ENCODE peak calls at places on chromosomes 16 and 17, in six cellular contexts. M is A549, O is AG04450, L is NCI-H2081, J is posterior vena cava, F is T-helper 9 cell. Z is an unnamed sample.
A peak's percentile ranks its signal among the peaks of the same experiment; 100 is the strongest.

GRCh38 chr17:56593741-56594527 is 435 bp downstream of the NOG start:
- DNase-seq in M (peak; percentile 71), O (no peak), L (peak; percentile 65), J (peak; percentile 89), F (no peak), Z (peak; percentile 85)

GRCh38 chr16:85128079-85128837 is 16.0 kb upstream of the CIBAR2 start:
- DNase-seq in M (no peak), O (no peak), L (no peak), J (no peak), F (no peak), Z (no peak)

GRCh38 chr17:27628376-27628775 is 2.6 kb upstream of the LGALS9 start:
- DNase-seq in M (no peak), O (no peak), L (no peak), J (no peak), F (no peak), Z (no peak)

GRCh38 chr17:20103454-20104448 is 94.6 kb downstream of the SPECC1 start:
- DNase-seq in M (no peak), O (no peak), L (no peak), J (no peak), F (no peak), Z (no peak)

GRCh38 chr17:51016099-51016498 is 104.6 kb downstream of the SPAG9 start:
- DNase-seq in M (no peak), O (no peak), L (peak; percentile 12), J (no peak), F (no peak), Z (no peak)

GRCh38 chr16:55943257-55943656 is 68.1 kb upstream of the CES5A start:
- DNase-seq in M (no peak), O (no peak), L (no peak), J (no peak), F (no peak), Z (no peak)

GRCh38 chr16:67884-68789 is 4.3 kb downstream of the RHBDF1 start:
- DNase-seq in M (no peak), O (no peak), L (no peak), J (peak; percentile 84), F (no peak), Z (peak; percentile 38)

GRCh38 chr17:8492121-8492520 is 56.4 kb downstream of the NDEL1 start:
- DNase-seq in M (no peak), O (no peak), L (no peak), J (no peak), F (no peak), Z (peak; percentile 30)

GRCh38 chr17:45282683-45283644 is 21.1 kb upstream of the SPATA32 start:
- DNase-seq in M (no peak), O (peak; percentile 62), L (no peak), J (no peak), F (no peak), Z (peak; percentile 52)

GRCh38 chr16:56999409-57000270 is 10.3 kb downstream of the NLRC5 start:
- DNase-seq in M (no peak), O (no peak), L (no peak), J (peak; percentile 70), F (peak; percentile 40), Z (no peak)

GRCh38 chr17:55458977-55459376 is 37.3 kb upstream of the MMD start:
- DNase-seq in M (no peak), O (no peak), L (no peak), J (no peak), F (no peak), Z (no peak)

GRCh38 chr17:70041061-70041460 is 34.0 kb upstream of the KCNJ16 start:
- DNase-seq in M (no peak), O (no peak), L (no peak), J (no peak), F (no peak), Z (no peak)

GRCh38 chr17:12732366-12732765 is 56.9 kb upstream of the ARHGAP44 start:
- DNase-seq in M (no peak), O (no peak), L (no peak), J (no peak), F (no peak), Z (no peak)

GRCh38 chr17:72390675-72391501 is 270.1 kb downstream of the SOX9 start:
- DNase-seq in M (no peak), O (no peak), L (no peak), J (peak; percentile 31), F (no peak), Z (no peak)

GRCh38 chr17:35804658-35805192 is 4.6 kb upstream of the TAF15 start:
- DNase-seq in M (peak; percentile 98), O (peak; percentile 84), L (peak; percentile 78), J (no peak), F (no peak), Z (no peak)

GRCh38 chr17:63497708-63498483 is 21.0 kb downstream of the ACE start:
- DNase-seq in M (no peak), O (no peak), L (peak; percentile 47), J (no peak), F (no peak), Z (no peak)

GRCh38 chr17:77164483-77165030 is 23.8 kb downstream of the SEC14L1 start:
- DNase-seq in M (no peak), O (no peak), L (peak; percentile 92), J (no peak), F (no peak), Z (no peak)

GRCh38 chr16:48950184-48950583 is 331.5 kb downstream of the CBLN1 start:
- DNase-seq in M (no peak), O (no peak), L (no peak), J (no peak), F (no peak), Z (no peak)

GRCh38 chr16:50665128-50665878 is 15.8 kb downstream of the SNX20 start:
- DNase-seq in M (peak; percentile 74), O (peak; percentile 32), L (peak; percentile 44), J (peak; percentile 93), F (peak; percentile 86), Z (peak; percentile 94)

GRCh38 chr16:90084215-90084614 is 7.1 kb upstream of the PRDM7 start:
- DNase-seq in M (no peak), O (no peak), L (no peak), J (no peak), F (no peak), Z (no peak)

GRCh38 chr16:12612598-12613101 is 191.0 kb downstream of the CPPED1 start:
- DNase-seq in M (peak; percentile 70), O (no peak), L (no peak), J (no peak), F (no peak), Z (no peak)

GRCh38 chr17:58278661-58279015 is 2.1 kb downstream of the MPO start:
- DNase-seq in M (no peak), O (no peak), L (no peak), J (peak; percentile 89), F (no peak), Z (no peak)

GRCh38 chr17:4899341-4900230 is at the start of gene C17orf107:
- DNase-seq in M (no peak), O (peak; percentile 20), L (peak; percentile 41), J (peak; percentile 95), F (peak; percentile 95), Z (peak; percentile 90)

GRCh38 chr17:64155090-64155630 is 25.2 kb upstream of the ERN1 start:
- DNase-seq in M (no peak), O (no peak), L (no peak), J (no peak), F (no peak), Z (no peak)

GRCh38 chr17:16444258-16444886 is 29.0 kb downstream of the TRPV2 start:
- DNase-seq in M (no peak), O (no peak), L (no peak), J (no peak), F (no peak), Z (no peak)

Z was measured in aorta.